ENCODE peak calls at places on chromosome 19, in four cellular contexts. One of them, this sample, is unnamed.

GRCh38 chr19:14301150-14301549 is 80.1 kb upstream of the ADGRE5 start:
- DNase-seq in endothelial cell of umbilical vein: no peak
- DNase-seq in fibroblast of lung: no peak
- DNase-seq in K562: no peak
- DNase-seq in this sample: no peak

GRCh38 chr19:8884416-8884815 is 52.2 kb downstream of the MBD3L1 start:
- DNase-seq in endothelial cell of umbilical vein: no peak
- DNase-seq in fibroblast of lung: no peak
- DNase-seq in K562: no peak
- DNase-seq in this sample: no peak

GRCh38 chr19:43224855-43225253 is 19.4 kb upstream of the PSG4 start:
- DNase-seq in endothelial cell of umbilical vein: no peak
- DNase-seq in fibroblast of lung: no peak
- DNase-seq in K562: no peak
- DNase-seq in this sample: no peak

GRCh38 chr19:56567274-56568120 is at the start of gene ZNF470:
- DNase-seq in endothelial cell of umbilical vein: peak
- DNase-seq in fibroblast of lung: peak
- DNase-seq in K562: peak
- DNase-seq in this sample: peak

GRCh38 chr19:7554990-7555864 is 19.7 kb downstream of the PNPLA6 start:
- DNase-seq in endothelial cell of umbilical vein: no peak
- DNase-seq in fibroblast of lung: no peak
- DNase-seq in K562: peak
- DNase-seq in this sample: peak

GRCh38 chr19:8149261-8150094 is at the start of gene FBN3:
- DNase-seq in endothelial cell of umbilical vein: no peak
- DNase-seq in fibroblast of lung: no peak
- DNase-seq in K562: no peak
- DNase-seq in this sample: no peak

GRCh38 chr19:919157-920050 is 2.3 kb downstream of the KISS1R start:
- DNase-seq in endothelial cell of umbilical vein: no peak
- DNase-seq in fibroblast of lung: no peak
- DNase-seq in K562: no peak
- DNase-seq in this sample: no peak

GRCh38 chr19:35120492-35120891 is 4.9 kb downstream of the FXYD3 start:
- DNase-seq in endothelial cell of umbilical vein: no peak
- DNase-seq in fibroblast of lung: peak
- DNase-seq in K562: no peak
- DNase-seq in this sample: peak

GRCh38 chr19:32037998-32038732 is 307.2 kb upstream of the ZNF507 start:
- DNase-seq in endothelial cell of umbilical vein: no peak
- DNase-seq in fibroblast of lung: no peak
- DNase-seq in K562: no peak
- DNase-seq in this sample: no peak

GRCh38 chr19:43759515-43759914 is 4.8 kb upstream of the SMG9 start:
- DNase-seq in endothelial cell of umbilical vein: peak
- DNase-seq in fibroblast of lung: peak
- DNase-seq in K562: no peak
- DNase-seq in this sample: peak

GRCh38 chr19:17681505-17682125 is 6.5 kb downstream of the UNC13A start:
- DNase-seq in endothelial cell of umbilical vein: peak
- DNase-seq in fibroblast of lung: peak
- DNase-seq in K562: peak
- DNase-seq in this sample: peak

GRCh38 chr19:52679598-52679997 is 41.4 kb upstream of the ZNF83 start:
- DNase-seq in endothelial cell of umbilical vein: no peak
- DNase-seq in fibroblast of lung: no peak
- DNase-seq in K562: peak
- DNase-seq in this sample: no peak

GRCh38 chr19:46600393-46601317 is 475 bp upstream of the CALM3 start:
- DNase-seq in endothelial cell of umbilical vein: peak
- DNase-seq in fibroblast of lung: peak
- DNase-seq in K562: peak
- DNase-seq in this sample: peak

GRCh38 chr19:55069137-55069858 is 6.3 kb upstream of the RDH13 start:
- DNase-seq in endothelial cell of umbilical vein: no peak
- DNase-seq in fibroblast of lung: peak
- DNase-seq in K562: peak
- DNase-seq in this sample: peak

GRCh38 chr19:4575267-4575793 is 15.8 kb upstream of the SEMA6B start:
- DNase-seq in endothelial cell of umbilical vein: peak
- DNase-seq in fibroblast of lung: peak
- DNase-seq in K562: peak
- DNase-seq in this sample: peak

GRCh38 chr19:38869836-38870607 is 8.1 kb downstream of the RINL start:
- DNase-seq in endothelial cell of umbilical vein: peak
- DNase-seq in fibroblast of lung: peak
- DNase-seq in K562: no peak
- DNase-seq in this sample: peak

GRCh38 chr19:38658462-38659306 is 11.2 kb downstream of the ACTN4 start:
- DNase-seq in endothelial cell of umbilical vein: peak
- DNase-seq in fibroblast of lung: peak
- DNase-seq in K562: no peak
- DNase-seq in this sample: peak

GRCh38 chr19:41796362-41796761 is at the start of gene CEACAM3:
- DNase-seq in endothelial cell of umbilical vein: no peak
- DNase-seq in fibroblast of lung: no peak
- DNase-seq in K562: no peak
- DNase-seq in this sample: no peak

GRCh38 chr19:35248310-35249145 is at the start of gene LSR:
- DNase-seq in endothelial cell of umbilical vein: no peak
- DNase-seq in fibroblast of lung: no peak
- DNase-seq in K562: peak
- DNase-seq in this sample: no peak

GRCh38 chr19:48446579-48446978 is 796 bp downstream of the GRWD1 start:
- DNase-seq in endothelial cell of umbilical vein: no peak
- DNase-seq in fibroblast of lung: no peak
- DNase-seq in K562: no peak
- DNase-seq in this sample: no peak

GRCh38 chr19:43780706-43781525 is at the start of gene KCNN4:
- DNase-seq in endothelial cell of umbilical vein: no peak
- DNase-seq in fibroblast of lung: peak
- DNase-seq in K562: peak
- DNase-seq in this sample: peak

GRCh38 chr19:15401397-15401710 is 17.4 kb downstream of the AKAP8L start:
- DNase-seq in endothelial cell of umbilical vein: no peak
- DNase-seq in fibroblast of lung: no peak
- DNase-seq in K562: no peak
- DNase-seq in this sample: no peak

GRCh38 chr19:48354332-48354992 is 9.3 kb downstream of the TMEM143 start:
- DNase-seq in endothelial cell of umbilical vein: no peak
- DNase-seq in fibroblast of lung: peak
- DNase-seq in K562: peak
- DNase-seq in this sample: no peak

GRCh38 chr19:14519860-14520407 is 1.7 kb upstream of the DNAJB1 start:
- DNase-seq in endothelial cell of umbilical vein: peak
- DNase-seq in fibroblast of lung: peak
- DNase-seq in K562: no peak
- DNase-seq in this sample: peak

GRCh38 chr19:8194528-8195275 is 14.5 kb upstream of the CERS4 start:
- DNase-seq in endothelial cell of umbilical vein: no peak
- DNase-seq in fibroblast of lung: no peak
- DNase-seq in K562: no peak
- DNase-seq in this sample: no peak

GRCh38 chr19:9362905-9363304 is at the start of gene ZNF177:
- DNase-seq in endothelial cell of umbilical vein: no peak
- DNase-seq in fibroblast of lung: peak
- DNase-seq in K562: peak
- DNase-seq in this sample: peak

GRCh38 chr19:52498571-52498970 is 28.9 kb upstream of the ZNF808 start:
- DNase-seq in endothelial cell of umbilical vein: no peak
- DNase-seq in fibroblast of lung: no peak
- DNase-seq in K562: no peak
- DNase-seq in this sample: no peak

GRCh38 chr19:51417107-51417806 is at the start of gene SIGLEC10:
- DNase-seq in endothelial cell of umbilical vein: no peak
- DNase-seq in fibroblast of lung: no peak
- DNase-seq in K562: no peak
- DNase-seq in this sample: no peak

GRCh38 chr19:48415395-48415794 is 21.9 kb downstream of the GRIN2D start:
- DNase-seq in endothelial cell of umbilical vein: peak
- DNase-seq in fibroblast of lung: peak
- DNase-seq in K562: peak
- DNase-seq in this sample: peak

GRCh38 chr19:31364956-31365355 is 15.7 kb upstream of the TSHZ3 start:
- DNase-seq in endothelial cell of umbilical vein: no peak
- DNase-seq in fibroblast of lung: no peak
- DNase-seq in K562: no peak
- DNase-seq in this sample: no peak

GRCh38 chr19:53980553-53981407 is 10.7 kb upstream of the CACNG6 start:
- DNase-seq in endothelial cell of umbilical vein: peak
- DNase-seq in fibroblast of lung: peak
- DNase-seq in K562: no peak
- DNase-seq in this sample: peak

GRCh38 chr19:42052241-42052863 is 17.7 kb downstream of the GRIK5 start:
- DNase-seq in endothelial cell of umbilical vein: no peak
- DNase-seq in fibroblast of lung: no peak
- DNase-seq in K562: no peak
- DNase-seq in this sample: no peak

DNA sequence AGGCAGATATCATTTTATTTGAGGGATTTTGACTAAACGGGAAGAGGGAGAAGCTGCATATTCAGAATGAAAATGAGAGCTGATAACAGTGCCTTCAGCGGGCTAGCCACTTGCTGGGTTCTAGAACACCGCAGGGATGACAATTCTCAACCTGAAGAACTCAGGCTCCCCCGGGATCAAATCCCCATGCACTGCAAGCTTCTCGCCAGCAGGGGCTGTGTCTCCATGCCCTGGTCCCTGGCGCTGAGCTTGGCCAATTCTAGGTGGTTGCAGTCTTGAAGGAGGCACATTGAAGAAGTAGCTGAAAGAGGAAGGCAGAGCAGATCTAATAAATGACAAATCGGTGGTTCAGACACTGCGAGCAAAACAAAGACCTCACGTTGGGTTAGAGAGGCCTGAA is 128.7 kb downstream of the UQCRFS1 start:
- DNase-seq in endothelial cell of umbilical vein: no peak
- DNase-seq in fibroblast of lung: no peak
- DNase-seq in K562: peak
- DNase-seq in this sample: peak
- H2AFZ ChIP-seq in endothelial cell of umbilical vein: no peak
- H2AFZ ChIP-seq in fibroblast of lung: no peak
- H2AFZ ChIP-seq in K562: no peak
- H2AFZ ChIP-seq in this sample: no peak

DNA sequence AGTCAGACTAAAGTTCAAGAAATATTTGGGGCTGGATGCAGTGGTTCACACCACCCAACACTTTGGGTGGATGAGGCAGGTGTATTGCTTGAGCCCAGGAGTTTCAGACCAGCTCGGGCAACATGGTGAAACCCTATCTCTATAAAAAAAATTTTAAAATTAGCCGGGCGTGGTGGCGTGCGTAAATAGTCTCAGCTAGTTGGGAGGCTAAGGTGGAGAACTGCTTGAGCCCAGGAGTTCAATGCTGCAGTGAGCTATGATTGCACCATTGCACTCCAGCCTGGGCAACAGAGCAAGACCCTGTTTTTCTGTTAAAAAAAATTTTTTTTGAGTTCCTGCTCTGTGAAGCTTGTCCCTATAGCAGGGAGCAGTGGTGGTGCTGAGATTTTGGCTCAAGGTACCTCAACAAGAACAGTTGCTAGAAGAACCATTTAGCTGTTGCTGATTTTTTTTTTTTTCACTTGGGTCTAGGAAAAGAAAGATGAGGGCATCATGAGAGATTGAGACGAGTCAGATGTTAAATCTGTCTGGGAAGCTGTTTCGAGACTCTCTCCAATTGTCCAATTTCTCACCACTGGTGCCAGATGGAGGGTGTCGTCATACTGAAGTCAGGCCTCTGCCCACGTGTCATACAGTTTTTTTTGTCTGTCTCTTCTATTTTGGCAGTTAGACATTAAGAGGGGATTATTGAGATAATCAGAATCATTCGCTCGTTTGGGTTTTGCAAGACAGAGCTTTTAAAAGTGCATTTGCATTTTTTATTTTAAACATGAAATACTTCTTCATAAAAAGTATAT is 3.7 kb downstream of the SLC25A42 start:
- DNase-seq in endothelial cell of umbilical vein: no peak
- DNase-seq in fibroblast of lung: no peak
- DNase-seq in K562: no peak
- DNase-seq in this sample: peak
- H2AFZ ChIP-seq in endothelial cell of umbilical vein: no peak
- H2AFZ ChIP-seq in fibroblast of lung: no peak
- H2AFZ ChIP-seq in K562: no peak
- H2AFZ ChIP-seq in this sample: no peak

DNA sequence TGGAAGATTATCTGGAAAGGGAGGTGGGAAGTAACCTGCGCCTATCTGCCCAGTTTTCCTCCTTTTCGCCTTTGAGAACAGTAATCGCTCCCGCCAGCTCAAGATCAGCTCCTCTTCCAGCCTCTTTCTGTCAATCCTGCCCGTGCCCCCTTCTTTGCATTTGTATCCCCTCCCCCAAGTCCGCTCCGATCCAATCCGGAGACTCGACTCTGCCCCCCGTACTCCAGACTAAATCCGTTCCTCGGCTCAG is 327 bp upstream of the RAB4B start:
- DNase-seq in endothelial cell of umbilical vein: no peak
- DNase-seq in fibroblast of lung: no peak
- DNase-seq in K562: no peak
- DNase-seq in this sample: no peak
- H2AFZ ChIP-seq in endothelial cell of umbilical vein: peak
- H2AFZ ChIP-seq in fibroblast of lung: peak
- H2AFZ ChIP-seq in K562: peak
- H2AFZ ChIP-seq in this sample: peak

DNA sequence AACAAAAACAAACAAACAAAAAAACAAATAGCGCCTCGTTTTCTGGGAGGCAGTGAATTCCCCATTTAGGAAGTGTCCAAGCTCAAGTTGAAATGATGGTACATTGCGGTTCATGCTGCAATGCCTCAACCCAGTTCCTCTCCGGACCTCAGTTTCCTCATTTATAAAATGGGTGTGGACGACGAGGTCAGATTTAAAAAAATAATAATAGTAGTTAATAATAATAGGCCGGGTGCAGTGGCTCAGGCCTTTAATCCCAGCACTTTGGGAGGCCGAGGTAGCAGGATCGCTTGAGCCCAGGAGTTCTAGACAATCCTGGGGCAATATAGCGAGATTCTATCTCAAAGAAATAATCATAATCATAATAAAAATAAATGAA is 15.5 kb upstream of the ERCC1 start:
- DNase-seq in endothelial cell of umbilical vein: no peak
- DNase-seq in fibroblast of lung: no peak
- DNase-seq in K562: no peak
- DNase-seq in this sample: no peak
- H2AFZ ChIP-seq in endothelial cell of umbilical vein: no peak
- H2AFZ ChIP-seq in fibroblast of lung: no peak
- H2AFZ ChIP-seq in K562: peak
- H2AFZ ChIP-seq in this sample: peak

This sample was measured in GM23248.